ENCODE peak calls at places on chromosomes 13 and 19, in nine cellular contexts. L is AG09309, O is astrocyte of the cerebellum, K is HFFc6, F is tibial nerve, M is breast epithelium, Y is GM12865, V is HFF-Myc, D is nephron progenitor cell. Q is an unnamed sample.

GRCh38 chr19:35337081-35337983 is 8.3 kb downstream of the CD22 start:
- DNase-seq in L (no peak), O (no peak), K (no peak), F (no peak), M (no peak), Y (no peak), V (no peak), D (no peak), Q (no peak)

GRCh38 chr13:29624997-29625396 is 29.5 kb upstream of the SLC7A1 start:
- DNase-seq in L (no peak), O (no peak), K (no peak), F (no peak), M (no peak), Y (no peak), V (no peak), D (no peak), Q (no peak)

GRCh38 chr19:39052243-39052746 is 19.9 kb upstream of the FBXO27 start:
- DNase-seq in L (no peak), O (no peak), K (no peak), F (peak), M (peak), Y (peak), V (no peak), D (peak), Q (peak)

GRCh38 chr19:18339703-18340102 is 695 bp upstream of the PGPEP1 start:
- DNase-seq in L (no peak), O (no peak), K (peak), F (no peak), M (no peak), Y (peak), V (no peak), D (peak), Q (no peak)

GRCh38 chr19:38377052-38377451 is 2.7 kb downstream of the PSMD8 start:
- DNase-seq in L (no peak), O (no peak), K (no peak), F (no peak), M (no peak), Y (no peak), V (no peak), D (no peak), Q (no peak)

GRCh38 chr19:10888421-10888866 is 17.1 kb downstream of the CARM1 start:
- DNase-seq in L (no peak), O (no peak), K (no peak), F (no peak), M (no peak), Y (peak), V (no peak), D (peak), Q (no peak)

GRCh38 chr13:45527699-45528462 is 63.1 kb downstream of the COG3 start:
- DNase-seq in L (no peak), O (no peak), K (no peak), F (no peak), M (no peak), Y (no peak), V (no peak), D (no peak), Q (no peak)

GRCh38 chr19:2636897-2637683 is 65.4 kb downstream of the GNG7 start:
- DNase-seq in L (no peak), O (no peak), K (peak), F (peak), M (no peak), Y (peak), V (no peak), D (peak), Q (peak)

GRCh38 chr13:100506600-100507422 is 81.8 kb downstream of the GGACT start:
- DNase-seq in L (no peak), O (no peak), K (no peak), F (no peak), M (no peak), Y (peak), V (no peak), D (no peak), Q (no peak)

GRCh38 chr19:23318143-23318542 is 67.9 kb upstream of the ZNF724 start:
- DNase-seq in L (no peak), O (no peak), K (no peak), F (no peak), M (no peak), Y (no peak), V (no peak), D (no peak), Q (peak)

GRCh38 chr13:42086582-42086981 is 38.1 kb downstream of the DGKH start:
- DNase-seq in L (no peak), O (no peak), K (no peak), F (no peak), M (no peak), Y (peak), V (no peak), D (no peak), Q (peak)

GRCh38 chr13:85019121-85019520 is 780.1 kb downstream of the SLITRK6 start:
- DNase-seq in L (no peak), O (no peak), K (no peak), F (no peak), M (no peak), Y (no peak), V (no peak), D (no peak), Q (no peak)

GRCh38 chr13:42816538-42816937 is 35.2 kb downstream of the FAM216B start:
- DNase-seq in L (no peak), O (no peak), K (no peak), F (no peak), M (no peak), Y (no peak), V (no peak), D (no peak), Q (no peak)

GRCh38 chr13:71156550-71156949 is 710.5 kb downstream of the DACH1 start:
- DNase-seq in L (no peak), O (no peak), K (no peak), F (no peak), M (no peak), Y (no peak), V (no peak), D (no peak), Q (no peak)

GRCh38 chr19:29378543-29379105 is 147.2 kb upstream of the VSTM2B start:
- DNase-seq in L (no peak), O (no peak), K (no peak), F (no peak), M (peak), Y (no peak), V (no peak), D (no peak), Q (no peak)

GRCh38 chr19:743168-743687 is 7.7 kb upstream of the MISP start:
- DNase-seq in L (no peak), O (no peak), K (no peak), F (no peak), M (no peak), Y (peak), V (no peak), D (no peak), Q (no peak)

GRCh38 chr13:69306766-69307165 is 800.9 kb upstream of the ATXN8OS start:
- DNase-seq in L (no peak), O (no peak), K (no peak), F (no peak), M (no peak), Y (no peak), V (no peak), D (no peak), Q (no peak)

GRCh38 chr13:72341904-72342303 is 385.5 kb downstream of the MZT1 start:
- DNase-seq in L (no peak), O (no peak), K (no peak), F (no peak), M (no peak), Y (no peak), V (no peak), D (no peak), Q (no peak)
- TF ChIP-seq CTCF in L (no peak), O (no peak), K (no peak), F (no peak), M (no peak), Y (no peak), V (no peak), D (no peak), Q (no peak)

GRCh38 chr19:40721140-40721486 is 4.2 kb downstream of the ITPKC start:
- DNase-seq in L (no peak), O (no peak), K (no peak), F (no peak), M (no peak), Y (no peak), V (no peak), D (no peak), Q (no peak)

GRCh38 chr19:40723661-40724254 is 6.8 kb downstream of the ITPKC start:
- DNase-seq in L (no peak), O (no peak), K (no peak), F (no peak), M (no peak), Y (no peak), V (no peak), D (no peak), Q (no peak)

GRCh38 chr19:40719414-40719894 is 2.5 kb downstream of the ITPKC start:
- DNase-seq in L (no peak), O (no peak), K (no peak), F (no peak), M (no peak), Y (peak), V (no peak), D (no peak), Q (no peak)

GRCh38 chr19:40724315-40724714 is 7.4 kb downstream of the ITPKC start:
- DNase-seq in L (no peak), O (no peak), K (no peak), F (no peak), M (no peak), Y (no peak), V (no peak), D (no peak), Q (no peak)

GRCh38 chr19:40721936-40722661 is 5.2 kb downstream of the ITPKC start:
- DNase-seq in L (no peak), O (no peak), K (peak), F (no peak), M (no peak), Y (no peak), V (no peak), D (no peak), Q (no peak)
- TF ChIP-seq CTCF in L (no peak), O (no peak), K (no peak), F (no peak), M (no peak), Y (no peak), V (no peak), D (no peak), Q (no peak)

GRCh38 chr13:86729206-86729605 is 930.0 kb upstream of the SLITRK6 start:
- DNase-seq in L (no peak), O (no peak), K (no peak), F (no peak), M (no peak), Y (no peak), V (no peak), D (no peak), Q (no peak)

GRCh38 chr13:86725105-86725504 is 925.9 kb upstream of the SLITRK6 start:
- DNase-seq in L (no peak), O (no peak), K (no peak), F (no peak), M (no peak), Y (no peak), V (no peak), D (peak), Q (no peak)
- TF ChIP-seq CTCF in L (no peak), O (peak), K (no peak), F (no peak), M (no peak), Y (no peak), V (no peak), D (peak), Q (no peak)

GRCh38 chr19:58307736-58308135 is 2.6 kb downstream of the ERVK3-1 start:
- DNase-seq in L (no peak), O (no peak), K (no peak), F (no peak), M (no peak), Y (no peak), V (no peak), D (no peak), Q (no peak)

GRCh38 chr19:58305932-58306323 is 751 bp downstream of the ERVK3-1 start:
- DNase-seq in L (no peak), O (no peak), K (no peak), F (no peak), M (no peak), Y (peak), V (no peak), D (no peak), Q (peak)

DNA sequence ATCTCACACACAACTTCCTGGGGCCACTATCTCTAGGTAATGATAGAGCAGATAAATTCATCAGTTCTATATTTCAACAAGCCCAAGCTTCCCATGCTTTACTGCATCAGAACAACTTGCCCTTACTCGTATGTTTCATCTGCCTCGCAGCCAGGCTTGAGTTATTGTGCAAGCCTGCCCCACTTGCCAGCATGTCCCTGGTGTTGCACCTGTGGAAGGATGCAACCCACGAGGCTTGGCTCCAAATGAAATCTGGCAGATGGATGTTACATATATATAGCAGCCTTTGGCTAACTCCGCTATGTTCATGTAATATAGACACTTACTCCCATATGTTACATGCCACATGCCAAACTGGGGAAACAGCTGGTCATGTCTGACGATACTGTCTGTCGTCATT is 6.2 kb downstream of the ERVK3-1 start:
- DNase-seq in L (no peak), O (no peak), K (no peak), F (no peak), M (no peak), Y (no peak), V (no peak), D (no peak), Q (no peak)
- TF ChIP-seq CTCF in L (no peak), O (no peak), K (no peak), F (no peak), M (no peak), Y (no peak), V (no peak), D (no peak), Q (no peak)

DNA sequence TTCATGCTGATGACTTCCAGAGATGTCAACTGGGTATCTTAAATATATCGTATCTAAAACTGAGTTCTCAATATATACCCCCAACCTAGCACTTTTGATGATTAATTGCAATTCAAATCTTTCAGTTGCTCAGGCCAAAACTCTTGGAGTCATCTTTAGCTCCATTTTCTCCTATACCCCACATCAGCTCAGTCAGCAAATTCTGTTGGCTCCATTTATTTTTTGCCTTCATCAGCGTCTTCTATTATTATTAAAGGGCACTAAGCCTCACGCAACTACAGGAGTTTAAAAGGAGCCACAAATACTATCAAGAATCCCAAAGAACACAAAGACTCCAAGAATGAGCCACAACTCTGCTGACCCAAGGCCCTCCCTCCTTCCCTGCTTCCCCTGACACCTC is 134.9 kb downstream of the KCTD12 start:
- DNase-seq in L (no peak), O (no peak), K (no peak), F (no peak), M (no peak), Y (no peak), V (no peak), D (no peak), Q (no peak)
- TF ChIP-seq CTCF in L (no peak), O (no peak), K (no peak), F (no peak), M (no peak), Y (no peak), V (no peak), D (no peak), Q (no peak)

GRCh38 chr19:46726551-46726950 is 9.6 kb upstream of the PRKD2 start:
- DNase-seq in L (no peak), O (no peak), K (no peak), F (no peak), M (no peak), Y (no peak), V (no peak), D (no peak), Q (no peak)
- TF ChIP-seq CTCF in L (no peak), O (no peak), K (no peak), F (no peak), M (no peak), Y (no peak), V (no peak), D (no peak), Q (no peak)

GRCh38 chr19:44893704-44894103 is 2.6 kb downstream of the TOMM40 start:
- DNase-seq in L (no peak), O (no peak), K (no peak), F (no peak), M (no peak), Y (no peak), V (no peak), D (no peak), Q (no peak)
- TF ChIP-seq CTCF in L (no peak), O (no peak), K (no peak), F (no peak), M (no peak), Y (no peak), V (no peak), D (no peak), Q (no peak)

GRCh38 chr19:45114116-45114515 is 21.1 kb downstream of the PPP1R37 start:
- DNase-seq in L (no peak), O (no peak), K (no peak), F (no peak), M (no peak), Y (no peak), V (no peak), D (no peak), Q (no peak)

GRCh38 chr19:45113628-45114027 is 20.6 kb downstream of the PPP1R37 start:
- DNase-seq in L (no peak), O (no peak), K (no peak), F (no peak), M (peak), Y (no peak), V (no peak), D (no peak), Q (no peak)

GRCh38 chr19:45115809-45116615 is 23.0 kb downstream of the PPP1R37 start:
- DNase-seq in L (no peak), O (no peak), K (no peak), F (no peak), M (no peak), Y (no peak), V (no peak), D (no peak), Q (no peak)

GRCh38 chr19:45110811-45111210 is 17.8 kb downstream of the PPP1R37 start:
- DNase-seq in L (no peak), O (no peak), K (no peak), F (no peak), M (no peak), Y (peak), V (no peak), D (no peak), Q (peak)

GRCh38 chr19:45112111-45112827 is 19.3 kb downstream of the PPP1R37 start:
- DNase-seq in L (no peak), O (no peak), K (no peak), F (no peak), M (no peak), Y (no peak), V (no peak), D (no peak), Q (no peak)
- TF ChIP-seq CTCF in L (peak), O (peak), K (no peak), F (no peak), M (no peak), Y (no peak), V (no peak), D (no peak), Q (no peak)